ENCODE peak calls at places on chromosomes 6 and 20, in six cellular contexts. H, P, N, G, Z and O are unnamed samples.

GRCh38 chr6:110329348-110329728 is 28.8 kb downstream of the METTL24 start:
- DNase-seq in H (no peak), P (no peak), N (peak), G (no peak), Z (no peak), O (no peak)

GRCh38 chr6:169510871-169511270 is 191.0 kb downstream of the WDR27 start:
- DNase-seq in H (no peak), P (no peak), N (no peak), G (no peak), Z (no peak), O (no peak)

GRCh38 chr6:148142821-148143220 is 199.8 kb upstream of the SASH1 start:
- DNase-seq in H (no peak), P (peak), N (no peak), G (no peak), Z (no peak), O (no peak)

GRCh38 chr6:156774872-156775405 is 2.2 kb upstream of the ARID1B start:
- DNase-seq in H (no peak), P (peak), N (no peak), G (no peak), Z (no peak), O (no peak)

GRCh38 chr6:44133003-44133931 is 5.9 kb downstream of the TMEM63B start:
- DNase-seq in H (no peak), P (peak), N (peak), G (peak), Z (no peak), O (peak)

GRCh38 chr6:39210437-39210836 is 18.8 kb downstream of the KCNK5 start:
- DNase-seq in H (no peak), P (no peak), N (no peak), G (no peak), Z (no peak), O (no peak)

GRCh38 chr6:129929433-129929832 is 68.3 kb upstream of the TMEM244 start:
- DNase-seq in H (peak), P (no peak), N (peak), G (no peak), Z (no peak), O (no peak)

GRCh38 chr6:43086022-43086658 is 10.0 kb downstream of the PTK7 start:
- DNase-seq in H (no peak), P (no peak), N (no peak), G (no peak), Z (no peak), O (no peak)

GRCh38 chr20:6094038-6094437 is 28.8 kb downstream of the FERMT1 start:
- DNase-seq in H (no peak), P (no peak), N (no peak), G (no peak), Z (no peak), O (no peak)

GRCh38 chr6:21773199-21773974 is 179.8 kb downstream of the SOX4 start:
- DNase-seq in H (no peak), P (no peak), N (no peak), G (no peak), Z (no peak), O (no peak)

GRCh38 chr20:64153861-64154589 is 10.2 kb upstream of the MYT1 start:
- DNase-seq in H (no peak), P (no peak), N (no peak), G (no peak), Z (no peak), O (no peak)

GRCh38 chr6:35034411-35035171 is 106.5 kb downstream of the TCP11 start:
- DNase-seq in H (no peak), P (peak), N (no peak), G (peak), Z (no peak), O (no peak)
- H3K4me2 ChIP-seq in H (no peak), P (no peak), N (no peak), G (no peak), Z (no peak), O (no peak)

GRCh38 chr6:141965016-141965545 is 167.6 kb upstream of the GJE1 start:
- DNase-seq in H (peak), P (no peak), N (no peak), G (no peak), Z (no peak), O (no peak)
- H3K23ac ChIP-seq in H (no peak), P (no peak), N (no peak), G (no peak), Z (no peak), O (no peak)

GRCh38 chr6:125790403-125791150 is at the start of gene NCOA7:
- DNase-seq in H (peak), P (peak), N (peak), G (peak), Z (no peak), O (peak)
- H3K18ac ChIP-seq in H (peak), P (peak), N (peak), G (peak), Z (peak), O (peak)

DNA sequence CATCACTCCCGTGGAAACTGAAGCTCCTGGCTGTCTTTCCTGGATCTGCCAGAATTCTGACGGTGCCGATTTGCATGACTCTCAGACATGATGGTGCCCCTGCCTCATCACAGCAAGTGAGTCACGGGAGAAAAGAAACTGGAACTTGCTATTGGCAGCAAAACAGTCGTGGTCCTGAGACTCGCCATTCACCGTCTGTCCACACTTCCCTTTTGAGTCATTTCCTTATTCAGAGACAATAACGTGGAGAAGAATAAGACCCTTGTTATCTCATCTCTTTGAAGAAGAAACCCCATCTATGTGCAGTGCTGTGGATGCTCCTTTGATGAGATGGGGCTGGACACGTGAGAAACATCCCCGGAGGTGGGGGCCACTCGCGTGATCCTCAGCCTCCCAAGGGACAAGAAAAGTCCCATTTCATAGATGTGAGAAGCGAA is 4.2 kb downstream of the GPR31 start:
- DNase-seq in H (peak), P (no peak), N (peak), G (no peak), Z (no peak), O (no peak)
- H3K4me2 ChIP-seq in H (no peak), P (no peak), N (no peak), G (no peak), Z (no peak), O (no peak)